ENCODE peak calls at places on chromosomes 12 and 14, in eight cellular contexts. H is psoas muscle, W is DND-41, Y is suprapubic skin, G is sigmoid colon, M is neuronal stem cell, X is WERI-Rb-1, I is pancreas. C is an unnamed sample.
A peak's percentile ranks its signal among the peaks of the same experiment; 100 is the strongest.

GRCh38 chr12:124568431-124569374 is 1.3 kb upstream of the NCOR2 start:
- DNase-seq in H (peak; percentile 86), W (peak; percentile 91), Y (no peak), G (peak; percentile 94), M (no peak), X (peak; percentile 86), I (no peak), C (no peak)

GRCh38 chr14:68716698-68717097 is 76.2 kb downstream of the ZFP36L1 start:
- DNase-seq in H (no peak), W (no peak), Y (no peak), G (no peak), M (no peak), X (peak; percentile 16), I (no peak), C (no peak)

GRCh38 chr14:104472073-104472472 is 107.5 kb upstream of the C14orf180 start:
- DNase-seq in H (no peak), W (no peak), Y (no peak), G (no peak), M (no peak), X (no peak), I (no peak), C (no peak)

GRCh38 chr14:91163316-91163715 is 49.4 kb downstream of the DGLUCY start:
- DNase-seq in H (peak; percentile 84), W (no peak), Y (no peak), G (no peak), M (no peak), X (no peak), I (no peak), C (no peak)

GRCh38 chr14:51652168-51653095 is 722 bp downstream of the FRMD6 start:
- DNase-seq in H (peak; percentile 68), W (no peak), Y (no peak), G (peak; percentile 76), M (no peak), X (no peak), I (peak; percentile 87), C (peak; percentile 76)

GRCh38 chr14:104358528-104359300 is 220.3 kb downstream of the KIF26A start:
- DNase-seq in H (peak; percentile 39), W (no peak), Y (peak; percentile 74), G (peak; percentile 56), M (no peak), X (peak; percentile 6), I (no peak), C (peak; percentile 64)

GRCh38 chr14:21654215-21654614 is 580 bp downstream of the OR4E2 start:
- DNase-seq in H (no peak), W (no peak), Y (no peak), G (no peak), M (no peak), X (no peak), I (no peak), C (no peak)

GRCh38 chr12:111121840-111122239 is 201.5 kb upstream of the MYL2 start:
- DNase-seq in H (no peak), W (no peak), Y (no peak), G (no peak), M (no peak), X (peak; percentile 52), I (no peak), C (no peak)

GRCh38 chr14:94080606-94081385 is at the start of the genes DDX24 and IFI27L1:
- DNase-seq in H (peak; percentile 99), W (peak; percentile 96), Y (peak; percentile 98), G (peak; percentile 98), M (peak; percentile 89), X (peak; percentile 96), I (peak; percentile 98), C (peak; percentile 98)

GRCh38 chr14:50362791-50363733 is 33.6 kb downstream of the CDKL1 start:
- DNase-seq in H (no peak), W (peak; percentile 74), Y (no peak), G (no peak), M (no peak), X (no peak), I (no peak), C (no peak)

GRCh38 chr14:73833530-73834257 is 17.9 kb upstream of the PTGR2 start:
- DNase-seq in H (no peak), W (no peak), Y (no peak), G (no peak), M (no peak), X (no peak), I (no peak), C (no peak)

GRCh38 chr12:82314406-82314892 is 43.7 kb downstream of the CCDC59 start:
- DNase-seq in H (peak; percentile 36), W (no peak), Y (no peak), G (no peak), M (peak; percentile 35), X (no peak), I (peak; percentile 62), C (peak; percentile 34)

GRCh38 chr14:68278568-68279436 is 459.2 kb downstream of the RAD51B start:
- DNase-seq in H (no peak), W (no peak), Y (no peak), G (no peak), M (no peak), X (no peak), I (no peak), C (no peak)

GRCh38 chr12:123998960-123999359 is 25.9 kb downstream of the ZNF664 start:
- DNase-seq in H (no peak), W (no peak), Y (no peak), G (no peak), M (no peak), X (no peak), I (no peak), C (no peak)

GRCh38 chr14:39365354-39365753 is 66.9 kb downstream of the FBXO33 start:
- DNase-seq in H (no peak), W (no peak), Y (no peak), G (no peak), M (no peak), X (no peak), I (no peak), C (no peak)

GRCh38 chr14:66543996-66544395 is 36.0 kb downstream of the GPHN start:
- DNase-seq in H (no peak), W (no peak), Y (no peak), G (no peak), M (no peak), X (no peak), I (no peak), C (no peak)

GRCh38 chr12:117685115-117685926 is 283.5 kb downstream of the KSR2 start:
- DNase-seq in H (peak; percentile 69), W (peak; percentile 10), Y (peak; percentile 83), G (peak; percentile 80), M (peak; percentile 29), X (peak; percentile 42), I (peak; percentile 69), C (peak; percentile 89)

GRCh38 chr14:23562822-23563472 is 4.6 kb downstream of the AP1G2 start:
- DNase-seq in H (no peak), W (peak; percentile 71), Y (no peak), G (peak; percentile 74), M (no peak), X (peak; percentile 72), I (no peak), C (no peak)

GRCh38 chr14:22554706-22555572 is 34.1 kb downstream of the DAD1 start:
- DNase-seq in H (no peak), W (no peak), Y (no peak), G (no peak), M (no peak), X (no peak), I (no peak), C (no peak)

GRCh38 chr14:70808402-70809237 is 693 bp downstream of the MAP3K9 start:
- DNase-seq in H (peak; percentile 57), W (peak; percentile 64), Y (peak; percentile 82), G (peak; percentile 62), M (peak; percentile 51), X (peak; percentile 65), I (peak; percentile 90), C (peak; percentile 80)

GRCh38 chr12:115177899-115178298 is 493.9 kb upstream of the TBX3 start:
- DNase-seq in H (no peak), W (no peak), Y (no peak), G (no peak), M (no peak), X (no peak), I (no peak), C (no peak)

GRCh38 chr12:124321556-124322270 is 26.8 kb downstream of the RFLNA start:
- DNase-seq in H (no peak), W (no peak), Y (no peak), G (no peak), M (no peak), X (no peak), I (no peak), C (no peak)

GRCh38 chr14:36509056-36509917 is 10.7 kb downstream of the NKX2-1 start:
- DNase-seq in H (no peak), W (no peak), Y (no peak), G (no peak), M (no peak), X (no peak), I (no peak), C (no peak)

GRCh38 chr14:19917955-19918518 is 2.4 kb upstream of the OR4K5 start:
- DNase-seq in H (no peak), W (no peak), Y (no peak), G (no peak), M (no peak), X (no peak), I (no peak), C (no peak)
- H3K9me3 ChIP-seq in H (no peaks in the 10 kb centered on the region), W (no peaks in the 10 kb centered on the region), Y (peaks cover 13% of the 10 kb centered on the region), G (no peaks in the 10 kb centered on the region), M (peaks cover 21% of the 10 kb centered on the region), X (no peaks in the 10 kb centered on the region), I (no peaks in the 10 kb centered on the region), C (no peaks in the 10 kb centered on the region)

GRCh38 chr12:44294649-44295048 is 458.8 kb downstream of the TMEM117 start:
- DNase-seq in H (no peak), W (no peak), Y (no peak), G (no peak), M (no peak), X (no peak), I (no peak), C (no peak)
- H3K9me3 ChIP-seq in H (peaks cover 25% of the 10 kb centered on the region), W (no peaks in the 10 kb centered on the region), Y (peaks cover 17% of the 10 kb centered on the region), G (no peaks in the 10 kb centered on the region), M (peaks cover 3% of the 10 kb centered on the region), X (no peaks in the 10 kb centered on the region), I (no peaks in the 10 kb centered on the region), C (no peaks in the 10 kb centered on the region)

DNA sequence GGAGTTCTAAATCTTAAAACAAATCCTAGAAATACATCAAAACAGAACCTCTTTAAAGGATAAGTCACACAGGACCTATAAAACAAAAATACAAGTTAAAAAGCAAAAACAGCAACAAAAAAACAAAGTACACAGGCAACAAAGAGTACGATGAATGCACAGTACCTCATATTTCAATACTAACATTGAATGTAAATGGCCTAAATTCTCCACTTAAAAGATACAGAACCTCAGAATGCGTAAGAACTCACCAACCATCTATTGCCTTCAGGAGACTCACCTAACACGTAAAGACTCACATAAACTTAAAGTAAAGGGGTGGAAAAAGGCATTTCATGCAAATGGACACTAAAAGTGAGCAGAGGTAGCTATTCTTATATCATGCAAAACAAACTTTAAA is 172.2 kb upstream of the AMIGO2 start:
- DNase-seq in H (no peak), W (no peak), Y (no peak), G (no peak), M (no peak), X (no peak), I (no peak), C (no peak)
- H3K9me3 ChIP-seq in H (peaks cover 3% of the 10 kb centered on the region), W (no peaks in the 10 kb centered on the region), Y (peaks cover 3% of the 10 kb centered on the region), G (peaks cover 2% of the 10 kb centered on the region), M (no peaks in the 10 kb centered on the region), X (no peaks in the 10 kb centered on the region), I (no peaks in the 10 kb centered on the region), C (no peaks in the 10 kb centered on the region)

DNA sequence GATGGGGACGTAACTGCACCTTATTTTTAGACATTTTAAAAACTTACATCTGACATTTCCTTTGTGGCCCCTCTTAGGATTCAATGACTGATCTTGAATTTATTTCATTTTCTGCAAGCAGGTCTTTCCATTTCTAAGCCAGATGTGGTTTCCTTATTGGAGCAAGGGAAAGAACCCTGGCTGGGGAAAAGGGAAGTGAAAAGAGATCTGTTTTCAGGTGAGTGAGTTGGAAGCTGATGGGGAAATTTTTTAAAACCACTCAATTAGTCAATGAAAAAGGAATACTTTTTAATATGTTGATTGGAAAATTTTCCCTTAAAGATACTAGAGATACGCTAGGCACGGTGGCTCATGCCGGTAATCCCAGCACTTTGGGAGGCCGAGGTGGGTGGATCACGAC is 2.6 kb downstream of the ZNF140 start:
- DNase-seq in H (no peak), W (no peak), Y (no peak), G (no peak), M (no peak), X (no peak), I (no peak), C (no peak)
- H3K9me3 ChIP-seq in H (peaks cover 82% of the 10 kb centered on the region), W (peaks cover 88% of the 10 kb centered on the region), Y (peaks cover 52% of the 10 kb centered on the region), G (peaks cover 80% of the 10 kb centered on the region), M (peaks cover 33% of the 10 kb centered on the region), X (peaks cover 23% of the 10 kb centered on the region), I (no peaks in the 10 kb centered on the region), C (peaks cover 13% of the 10 kb centered on the region)